ENCODE peak calls at places on chromosomes 1 and 21, in ten cellular contexts. Q is pons; T is NCI-H460; L is right cardiac atrium; M is AG10803; B is SK-MEL-5; N is activated CD4-positive, CD25-positive, alpha-beta regulatory T cell treated with anti-CD3 and anti-CD28 coated beads, Interleukin-2, amount 50 U/mL, for 72 hours; G is K562; O is NCI-H748 treated with DMSO at 0.1 percent for 48 hours; D is H7. Z is an unnamed sample.

GRCh38 chr21:42414928-42415769 is 11.4 kb downstream of the UBASH3A start:
- DNase-seq in O (no peak), T (peak), D (no peak), N (peak), Q (no peak), L (no peak), M (no peak), G (peak), B (no peak), Z (no peak)

GRCh38 chr1:21911205-21912001 is 25.7 kb downstream of the HSPG2 start:
- DNase-seq in B (no peak), T (no peak), D (peak), L (peak), N (no peak), O (no peak), G (peak), M (peak), Q (no peak), Z (peak)

GRCh38 chr1:159248311-159248710 is 43.6 kb downstream of the ACKR1 start:
- DNase-seq in D (no peak), B (no peak), G (no peak), T (no peak), O (no peak), M (no peak), N (no peak), Q (no peak), L (no peak), Z (no peak)

GRCh38 chr21:32772281-32773047 is 909 bp upstream of the PAXBP1 start:
- DNase-seq in T (no peak), B (no peak), Q (peak), N (peak), G (peak), O (peak), M (peak), L (peak), D (no peak), Z (no peak)

GRCh38 chr1:228835456-228835855 is 100.2 kb downstream of the RHOU start:
- DNase-seq in G (no peak), N (no peak), Q (no peak), B (no peak), O (no peak), D (no peak), T (no peak), L (no peak), M (no peak), Z (no peak)

GRCh38 chr1:206000641-206001339 is 2.4 kb downstream of the RAB7B start:
- DNase-seq in N (no peak), Q (no peak), O (no peak), T (no peak), M (peak), L (no peak), G (peak), D (no peak), B (no peak), Z (no peak)

GRCh38 chr1:56817716-56818463 is 1.3 kb downstream of the FYB2 start:
- DNase-seq in N (no peak), D (no peak), L (no peak), T (no peak), M (peak), B (no peak), Q (no peak), G (no peak), O (no peak), Z (no peak)

GRCh38 chr1:9362488-9362887 is 69.8 kb downstream of the SPSB1 start:
- DNase-seq in L (no peak), T (no peak), B (no peak), M (no peak), D (no peak), N (no peak), Q (peak), G (no peak), O (no peak), Z (no peak)

GRCh38 chr1:67431156-67431765 is 1.1 kb upstream of the SERBP1 start:
- DNase-seq in L (no peak), Q (no peak), N (no peak), D (no peak), O (no peak), B (no peak), T (no peak), M (no peak), G (no peak), Z (no peak)

Z was measured in Right ventricle myocardium superior.